ENCODE peak calls at places on chromosomes 1 and 21, in six cellular contexts. One of them, this sample, is unnamed.

GRCh38 chr1:200891774-200892157 is 2.9 kb upstream of the INAVA start:
- DNase-seq in H9: peak
- DNase-seq in omental fat pad: no peak
- DNase-seq in esophagus squamous epithelium: no peak
- DNase-seq in adrenal gland: no peak
- DNase-seq in fibroblast of mammary gland: no peak
- DNase-seq in this sample: peak

GRCh38 chr1:227886993-227887696 is 60.6 kb downstream of the WNT9A start:
- DNase-seq in esophagus squamous epithelium: no peak
- DNase-seq in omental fat pad: peak
- DNase-seq in adrenal gland: peak
- DNase-seq in H9: peak
- DNase-seq in fibroblast of mammary gland: peak
- DNase-seq in this sample: peak

GRCh38 chr1:119745034-119745433 is 23.7 kb downstream of the HMGCS2 start:
- DNase-seq in omental fat pad: no peak
- DNase-seq in esophagus squamous epithelium: no peak
- DNase-seq in adrenal gland: no peak
- DNase-seq in fibroblast of mammary gland: no peak
- DNase-seq in H9: no peak
- DNase-seq in this sample: no peak

GRCh38 chr1:212791676-212792395 is at the start of the genes NSL1 and TATDN3:
- DNase-seq in omental fat pad: peak
- DNase-seq in H9: peak
- DNase-seq in esophagus squamous epithelium: peak
- DNase-seq in adrenal gland: peak
- DNase-seq in fibroblast of mammary gland: peak
- DNase-seq in this sample: peak

GRCh38 chr1:195466639-195467038 is 1141.6 kb downstream of the KCNT2 start:
- DNase-seq in H9: no peak
- DNase-seq in omental fat pad: no peak
- DNase-seq in fibroblast of mammary gland: no peak
- DNase-seq in esophagus squamous epithelium: no peak
- DNase-seq in adrenal gland: no peak
- DNase-seq in this sample: no peak

GRCh38 chr21:17435565-17436543 is 77.0 kb upstream of the CXADR start:
- DNase-seq in fibroblast of mammary gland: no peak
- DNase-seq in esophagus squamous epithelium: no peak
- DNase-seq in adrenal gland: no peak
- DNase-seq in H9: no peak
- DNase-seq in omental fat pad: no peak
- DNase-seq in this sample: no peak

GRCh38 chr1:52424238-52424637 is 19.8 kb downstream of the PRPF38A start:
- DNase-seq in omental fat pad: no peak
- DNase-seq in adrenal gland: no peak
- DNase-seq in esophagus squamous epithelium: no peak
- DNase-seq in fibroblast of mammary gland: no peak
- DNase-seq in H9: no peak
- DNase-seq in this sample: no peak

GRCh38 chr1:231310391-231310934 is 27.2 kb downstream of the EXOC8 start:
- DNase-seq in adrenal gland: no peak
- DNase-seq in omental fat pad: no peak
- DNase-seq in fibroblast of mammary gland: no peak
- DNase-seq in H9: no peak
- DNase-seq in esophagus squamous epithelium: no peak
- DNase-seq in this sample: no peak

GRCh38 chr1:26582836-26583460 is 53.4 kb downstream of the RPS6KA1 start:
- DNase-seq in adrenal gland: peak
- DNase-seq in omental fat pad: peak
- DNase-seq in esophagus squamous epithelium: no peak
- DNase-seq in fibroblast of mammary gland: peak
- DNase-seq in H9: no peak
- DNase-seq in this sample: no peak

GRCh38 chr21:18384771-18385170 is 18.8 kb downstream of the TMPRSS15 start:
- DNase-seq in esophagus squamous epithelium: no peak
- DNase-seq in adrenal gland: no peak
- DNase-seq in omental fat pad: no peak
- DNase-seq in fibroblast of mammary gland: peak
- DNase-seq in H9: no peak
- DNase-seq in this sample: no peak

GRCh38 chr1:15734901-15735300 is 1.2 kb upstream of the SLC25A34 start:
- DNase-seq in fibroblast of mammary gland: no peak
- DNase-seq in omental fat pad: no peak
- DNase-seq in adrenal gland: no peak
- DNase-seq in esophagus squamous epithelium: no peak
- DNase-seq in H9: no peak
- DNase-seq in this sample: peak

GRCh38 chr1:16138772-16139221 is 17.1 kb downstream of the EPHA2 start:
- DNase-seq in omental fat pad: no peak
- DNase-seq in esophagus squamous epithelium: no peak
- DNase-seq in adrenal gland: peak
- DNase-seq in fibroblast of mammary gland: no peak
- DNase-seq in H9: no peak
- DNase-seq in this sample: no peak

GRCh38 chr21:26047279-26047967 is 123.1 kb downstream of the APP start:
- DNase-seq in fibroblast of mammary gland: no peak
- DNase-seq in adrenal gland: no peak
- DNase-seq in esophagus squamous epithelium: no peak
- DNase-seq in H9: no peak
- DNase-seq in omental fat pad: no peak
- DNase-seq in this sample: no peak

GRCh38 chr1:180228648-180229482 is 1.2 kb upstream of the LHX4 start:
- DNase-seq in H9: no peak
- DNase-seq in omental fat pad: no peak
- DNase-seq in esophagus squamous epithelium: no peak
- DNase-seq in adrenal gland: no peak
- DNase-seq in fibroblast of mammary gland: no peak
- DNase-seq in this sample: peak

GRCh38 chr21:45405819-45406762 is 1.1 kb downstream of the COL18A1 start:
- DNase-seq in omental fat pad: no peak
- DNase-seq in H9: no peak
- DNase-seq in adrenal gland: peak
- DNase-seq in esophagus squamous epithelium: no peak
- DNase-seq in fibroblast of mammary gland: peak
- DNase-seq in this sample: no peak

GRCh38 chr1:111214884-111215283 is 12.6 kb upstream of the CHI3L2 start:
- DNase-seq in esophagus squamous epithelium: no peak
- DNase-seq in omental fat pad: no peak
- DNase-seq in H9: no peak
- DNase-seq in fibroblast of mammary gland: no peak
- DNase-seq in adrenal gland: no peak
- DNase-seq in this sample: no peak

GRCh38 chr1:8374356-8374755 is 56.4 kb downstream of the SLC45A1 start:
- DNase-seq in adrenal gland: no peak
- DNase-seq in H9: no peak
- DNase-seq in omental fat pad: no peak
- DNase-seq in esophagus squamous epithelium: no peak
- DNase-seq in fibroblast of mammary gland: peak
- DNase-seq in this sample: no peak

GRCh38 chr1:110092991-110093390 is 19.3 kb upstream of the UBL4B start:
- DNase-seq in fibroblast of mammary gland: no peak
- DNase-seq in adrenal gland: no peak
- DNase-seq in H9: no peak
- DNase-seq in omental fat pad: no peak
- DNase-seq in esophagus squamous epithelium: no peak
- DNase-seq in this sample: no peak

GRCh38 chr1:91166106-91166712 is 144.4 kb upstream of the ZNF644 start:
- DNase-seq in esophagus squamous epithelium: no peak
- DNase-seq in adrenal gland: peak
- DNase-seq in H9: peak
- DNase-seq in omental fat pad: no peak
- DNase-seq in fibroblast of mammary gland: peak
- DNase-seq in this sample: peak

GRCh38 chr1:229640455-229640854 is 14.4 kb downstream of the URB2 start:
- DNase-seq in adrenal gland: no peak
- DNase-seq in fibroblast of mammary gland: no peak
- DNase-seq in esophagus squamous epithelium: no peak
- DNase-seq in omental fat pad: no peak
- DNase-seq in H9: no peak
- DNase-seq in this sample: no peak

GRCh38 chr1:109238382-109238781 is 11.0 kb upstream of the CELSR2 start:
- DNase-seq in omental fat pad: no peak
- DNase-seq in esophagus squamous epithelium: no peak
- DNase-seq in H9: no peak
- DNase-seq in fibroblast of mammary gland: no peak
- DNase-seq in adrenal gland: no peak
- DNase-seq in this sample: no peak

GRCh38 chr1:18062180-18062579 is 45.4 kb upstream of the IGSF21 start:
- DNase-seq in esophagus squamous epithelium: no peak
- DNase-seq in omental fat pad: no peak
- DNase-seq in fibroblast of mammary gland: no peak
- DNase-seq in adrenal gland: no peak
- DNase-seq in H9: no peak
- DNase-seq in this sample: no peak

GRCh38 chr1:22387888-22388564 is 63.6 kb upstream of the ZBTB40 start:
- DNase-seq in adrenal gland: no peak
- DNase-seq in fibroblast of mammary gland: peak
- DNase-seq in esophagus squamous epithelium: no peak
- DNase-seq in H9: no peak
- DNase-seq in omental fat pad: no peak
- DNase-seq in this sample: no peak
- TF ChIP-seq CTCF in adrenal gland: no peak
- TF ChIP-seq CTCF in fibroblast of mammary gland: no peak
- TF ChIP-seq CTCF in esophagus squamous epithelium: no peak
- TF ChIP-seq CTCF in H9: no peak
- TF ChIP-seq CTCF in omental fat pad: no peak
- TF ChIP-seq CTCF in this sample: no peak

GRCh38 chr1:168452329-168452728 is 91.5 kb downstream of the XCL2 start:
- DNase-seq in adrenal gland: no peak
- DNase-seq in omental fat pad: no peak
- DNase-seq in fibroblast of mammary gland: peak
- DNase-seq in H9: no peak
- DNase-seq in esophagus squamous epithelium: no peak
- DNase-seq in this sample: no peak
- TF ChIP-seq CTCF in adrenal gland: no peak
- TF ChIP-seq CTCF in omental fat pad: no peak
- TF ChIP-seq CTCF in fibroblast of mammary gland: peak
- TF ChIP-seq CTCF in H9: peak
- TF ChIP-seq CTCF in esophagus squamous epithelium: no peak
- TF ChIP-seq CTCF in this sample: no peak

GRCh38 chr1:21104683-21105082 is 72.0 kb downstream of the EIF4G3 start:
- DNase-seq in omental fat pad: no peak
- DNase-seq in esophagus squamous epithelium: no peak
- DNase-seq in fibroblast of mammary gland: no peak
- DNase-seq in adrenal gland: no peak
- DNase-seq in H9: no peak
- DNase-seq in this sample: no peak
- TF ChIP-seq CTCF in omental fat pad: no peak
- TF ChIP-seq CTCF in esophagus squamous epithelium: no peak
- TF ChIP-seq CTCF in fibroblast of mammary gland: no peak
- TF ChIP-seq CTCF in adrenal gland: no peak
- TF ChIP-seq CTCF in H9: no peak
- TF ChIP-seq CTCF in this sample: no peak

DNA sequence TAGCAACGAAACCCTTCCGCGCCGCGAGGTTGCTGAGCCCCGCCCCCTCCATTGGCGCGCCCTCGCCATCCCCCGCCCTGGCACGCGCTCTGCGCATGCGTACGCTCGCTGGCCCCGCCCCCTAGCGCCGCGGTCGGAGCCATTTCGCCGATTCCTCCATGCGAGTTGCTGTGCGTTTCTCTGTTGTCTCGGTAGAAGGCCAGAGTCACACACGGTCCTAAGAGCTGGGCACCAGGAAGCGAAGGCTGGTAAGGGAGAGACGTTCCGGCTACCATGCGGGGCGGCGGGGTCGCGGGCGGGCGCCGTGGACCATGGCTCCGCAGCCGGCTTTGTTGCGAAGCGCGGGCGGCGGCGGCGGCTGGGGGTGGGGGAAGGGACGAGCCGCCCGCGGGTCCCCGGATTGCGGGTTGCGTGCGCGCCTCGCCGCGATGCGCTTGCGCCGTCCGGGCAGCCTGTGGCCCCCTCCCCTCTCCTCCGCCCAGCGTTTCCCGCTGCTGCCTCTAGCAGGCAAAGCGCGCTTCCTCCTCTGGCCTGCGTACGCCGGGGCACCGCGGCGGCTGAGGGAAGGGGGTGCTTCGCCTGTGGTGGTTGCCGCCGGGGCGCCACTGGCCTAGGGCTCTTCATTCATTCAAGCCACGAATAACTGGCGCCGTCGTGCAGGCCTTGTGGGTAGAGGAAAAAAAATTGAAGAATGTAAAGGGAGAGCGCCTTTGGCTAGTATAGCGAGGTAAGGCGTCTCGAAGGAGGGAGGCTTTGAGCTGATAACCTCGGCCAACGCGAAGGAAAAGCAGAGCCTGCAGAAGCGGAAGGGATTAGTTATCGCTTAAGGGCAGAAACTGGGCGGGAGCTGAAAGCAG is at the start of gene DHX9:
- DNase-seq in adrenal gland: peak
- DNase-seq in fibroblast of mammary gland: peak
- DNase-seq in H9: peak
- DNase-seq in esophagus squamous epithelium: peak
- DNase-seq in omental fat pad: peak
- DNase-seq in this sample: peak
- TF ChIP-seq CTCF in adrenal gland: no peak
- TF ChIP-seq CTCF in fibroblast of mammary gland: no peak
- TF ChIP-seq CTCF in H9: peak
- TF ChIP-seq CTCF in esophagus squamous epithelium: no peak
- TF ChIP-seq CTCF in omental fat pad: no peak
- TF ChIP-seq CTCF in this sample: peak

GRCh38 chr1:114670083-114671010 is 498 bp upstream of the DENND2C start:
- DNase-seq in adrenal gland: peak
- DNase-seq in fibroblast of mammary gland: peak
- DNase-seq in omental fat pad: peak
- DNase-seq in H9: peak
- DNase-seq in esophagus squamous epithelium: peak
- DNase-seq in this sample: peak
- TF ChIP-seq CTCF in adrenal gland: peak
- TF ChIP-seq CTCF in fibroblast of mammary gland: no peak
- TF ChIP-seq CTCF in omental fat pad: no peak
- TF ChIP-seq CTCF in H9: no peak
- TF ChIP-seq CTCF in esophagus squamous epithelium: peak
- TF ChIP-seq CTCF in this sample: peak

This sample was measured in glutamatergic neuron.